ENCODE peak calls at places on chromosomes 13 and 19, in seven cellular contexts. F is adrenal gland; W is CD8-positive, alpha-beta memory T cell; Z is hepatocyte; G is effector memory CD4-positive, alpha-beta T cell; L is right lobe of liver; E is CD8-positive, alpha-beta T cell. H is an unnamed sample.

GRCh38 chr13:111153977-111154332 is 38.8 kb downstream of the ARHGEF7 start:
- DNase-seq in F (peak), W (no peak), Z (no peak), G (peak), L (peak), E (peak), H (no peak)

GRCh38 chr19:46718934-46719551 is 2.1 kb upstream of the PRKD2 start:
- DNase-seq in F (no peak), W (no peak), Z (no peak), G (no peak), L (peak), E (no peak), H (no peak)

GRCh38 chr19:1807030-1807694 is 4.9 kb downstream of the ATP8B3 start:
- DNase-seq in F (no peak), W (no peak), Z (no peak), G (no peak), L (no peak), E (no peak), H (no peak)

GRCh38 chr13:59356607-59357006 is 807.1 kb downstream of the DIAPH3 start:
- DNase-seq in F (peak), W (no peak), Z (peak), G (no peak), L (peak), E (no peak), H (no peak)

GRCh38 chr13:50645092-50645491 is 198.4 kb downstream of the DLEU7 start:
- DNase-seq in F (no peak), W (no peak), Z (no peak), G (no peak), L (no peak), E (no peak), H (no peak)

GRCh38 chr13:111489301-111489700 is 168.9 kb downstream of the TEX29 start:
- DNase-seq in F (no peak), W (no peak), Z (no peak), G (no peak), L (no peak), E (no peak), H (peak)

GRCh38 chr13:44364601-44365000 is 9.0 kb upstream of the SERP2 start:
- DNase-seq in F (no peak), W (no peak), Z (no peak), G (no peak), L (no peak), E (no peak), H (no peak)

GRCh38 chr19:47111081-47111589 is 2.4 kb downstream of the ZC3H4 start:
- DNase-seq in F (no peak), W (peak), Z (no peak), G (no peak), L (peak), E (peak), H (peak)

GRCh38 chr19:15008308-15008707 is 28.6 kb upstream of the SLC1A6 start:
- DNase-seq in F (no peak), W (no peak), Z (no peak), G (no peak), L (no peak), E (no peak), H (no peak)

DNA sequence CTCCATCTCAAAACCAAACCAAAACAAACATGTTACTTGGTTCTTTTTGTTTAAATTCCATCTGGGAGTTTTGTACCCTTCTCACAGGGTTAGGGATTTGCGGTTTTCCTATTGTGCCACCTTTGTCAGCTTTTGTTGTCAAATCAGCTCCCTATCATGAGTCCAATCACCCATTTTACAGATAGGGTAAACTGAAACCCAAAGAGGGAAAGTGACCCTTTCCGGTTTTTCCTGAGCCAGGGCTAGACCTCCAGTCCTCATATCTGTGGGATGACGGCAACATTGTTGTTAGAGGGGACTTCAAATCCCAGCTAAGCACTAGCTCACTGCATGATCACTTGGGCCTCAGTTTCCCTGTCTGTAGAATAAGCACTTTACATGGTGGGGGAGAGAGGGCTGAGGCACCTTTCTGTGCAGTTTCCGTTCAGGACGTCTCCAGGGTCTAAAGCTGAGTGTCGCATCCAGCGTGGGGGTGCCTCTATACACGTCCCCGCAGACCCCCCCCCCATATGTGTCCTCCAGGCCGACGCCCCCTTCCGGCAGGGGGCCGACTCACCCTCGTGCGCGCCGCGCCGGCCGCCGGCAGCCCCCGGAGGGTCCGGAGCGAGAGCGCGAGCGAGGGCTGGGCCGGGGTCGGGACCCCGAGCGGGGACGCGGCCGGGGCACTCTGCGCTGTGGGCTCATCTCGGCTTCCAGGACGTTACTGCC is 3.9 kb downstream of the CCDC194 start:
- DNase-seq in F (no peak), W (no peak), Z (no peak), G (no peak), L (no peak), E (peak), H (no peak)
- H3K27ac ChIP-seq in F (no peak), W (no peak), Z (no peak), G (no peak), L (no peak), E (no peak), H (peak)

GRCh38 chr13:49641810-49642291 is 13.5 kb downstream of the ARL11 start:
- DNase-seq in F (peak), W (no peak), Z (peak), G (no peak), L (peak), E (no peak), H (no peak)
- H3K27ac ChIP-seq in F (no peak), W (no peak), Z (no peak), G (no peak), L (no peak), E (no peak), H (no peak)

DNA sequence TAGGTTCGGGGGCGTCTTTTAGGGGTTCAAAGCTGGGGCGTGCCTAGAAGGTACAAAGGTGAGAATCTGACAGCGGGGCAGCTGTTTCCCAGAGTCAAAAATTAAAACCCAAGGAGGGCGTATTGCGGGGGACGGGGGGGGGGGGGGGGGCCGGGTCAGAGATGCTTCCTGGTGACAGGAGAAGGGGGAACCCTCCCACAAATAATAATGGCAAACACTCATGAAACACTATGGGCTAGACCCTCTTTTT is 651 bp downstream of the PAK4 start:
- DNase-seq in F (no peak), W (no peak), Z (no peak), G (no peak), L (no peak), E (no peak), H (no peak)
- H3K27ac ChIP-seq in F (peak), W (peak), Z (peak), G (peak), L (peak), E (peak), H (peak)

GRCh38 chr19:28468701-28469459 is 744.1 kb downstream of the UQCRFS1 start:
- DNase-seq in F (no peak), W (peak), Z (peak), G (no peak), L (peak), E (peak), H (no peak)
- H3K27ac ChIP-seq in F (no peak), W (no peak), Z (peak), G (no peak), L (no peak), E (no peak), H (no peak)

GRCh38 chr13:28346136-28346535 is 148.8 kb downstream of the FLT1 start:
- DNase-seq in F (no peak), W (no peak), Z (no peak), G (no peak), L (no peak), E (no peak), H (no peak)
- H3K27ac ChIP-seq in F (no peak), W (no peak), Z (no peak), G (no peak), L (no peak), E (no peak), H (no peak)

GRCh38 chr13:26664942-26665341 is 95.6 kb downstream of the GPR12 start:
- DNase-seq in F (no peak), W (no peak), Z (no peak), G (no peak), L (no peak), E (no peak), H (no peak)
- H3K27ac ChIP-seq in F (no peak), W (no peak), Z (no peak), G (no peak), L (no peak), E (no peak), H (no peak)